ENCODE peak calls at places on chromosome 3, in four cellular contexts. O is effector memory CD8-positive, alpha-beta T cell; K is naive B cell; B is SK-N-SH. R is an unnamed sample.
A peak's percentile ranks its signal among the peaks of the same experiment; 100 is the strongest.

GRCh38 chr3:135213213-135213612 is 418.2 kb downstream of the EPHB1 start:
- DNase-seq in B (no peak), K (no peak), O (no peak), R (no peak)

GRCh38 chr3:99468918-99469317 is 169.5 kb upstream of the COL8A1 start:
- DNase-seq in B (no peak), K (no peak), O (no peak), R (no peak)

GRCh38 chr3:128502-128901 is 68.1 kb upstream of the CHL1 start:
- DNase-seq in B (no peak), O (no peak), K (no peak), R (no peak)

GRCh38 chr3:82100378-82100777 is 338.9 kb upstream of the GBE1 start:
- DNase-seq in B (no peak), K (no peak), O (no peak), R (no peak)

GRCh38 chr3:193928354-193929209 is 207.4 kb upstream of the HES1 start:
- DNase-seq in O (no peak), K (no peak), B (no peak), R (no peak)

GRCh38 chr3:151011427-151011826 is 38.9 kb upstream of the CLRN1 start:
- DNase-seq in B (no peak), K (no peak), O (no peak), R (no peak)

GRCh38 chr3:21041621-21042020 is 709.4 kb downstream of the ZNF385D start:
- DNase-seq in K (no peak), B (no peak), O (no peak), R (no peak)

GRCh38 chr3:29453278-29453961 is 172.5 kb downstream of the RBMS3 start:
- DNase-seq in O (no peak), K (no peak), B (peak; percentile 55), R (peak; percentile 87)

GRCh38 chr3:193711964-193712598 is 119.1 kb downstream of the OPA1 start:
- DNase-seq in K (no peak), O (no peak), B (no peak), R (no peak)

GRCh38 chr3:4714045-4714444 is 220.9 kb downstream of the ITPR1 start:
- DNase-seq in B (no peak), O (no peak), K (no peak), R (no peak)

GRCh38 chr3:110752307-110752706 is 319.3 kb upstream of the NECTIN3 start:
- DNase-seq in O (no peak), K (no peak), B (no peak), R (no peak)

GRCh38 chr3:18258492-18258891 is 166.6 kb downstream of the SATB1 start:
- DNase-seq in K (no peak), O (no peak), B (no peak), R (no peak)

GRCh38 chr3:102235679-102236078 is 199.1 kb upstream of the ZPLD1 start:
- DNase-seq in O (peak; percentile 25), K (no peak), B (no peak), R (no peak)

GRCh38 chr3:151283907-151284461 is 5.6 kb upstream of the P2RY14 start:
- DNase-seq in K (no peak), O (no peak), B (no peak), R (no peak)

GRCh38 chr3:133038089-133038730 is at the start of gene TMEM108:
- DNase-seq in O (no peak), K (no peak), B (peak; percentile 95), R (peak; percentile 99)

GRCh38 chr3:178826437-178827010 is 245.1 kb downstream of the ZMAT3 start:
- DNase-seq in B (no peak), O (no peak), K (no peak), R (no peak)

GRCh38 chr3:72860053-72860452 is 11.8 kb upstream of the SHQ1 start:
- DNase-seq in K (no peak), O (no peak), B (no peak), R (no peak)

GRCh38 chr3:108804437-108804836 is 18.1 kb upstream of the TRAT1 start:
- DNase-seq in O (no peak), K (no peak), B (no peak), R (no peak)